ENCODE peak calls at places on chromosomes 2 and 18, in nine cellular contexts. H is neural progenitor cell, Q is GM19239, W is brain pericyte, G is iPS DF 19.7, K is hepatic stellate cell, F is frontal cortex, Z is ELR, I is NCI-H460. A is an unnamed sample.

GRCh38 chr2:137964066-137964858 is at the start of gene HNMT:
- DNase-seq in G (no peak), I (peak; percentile 82), F (no peak), W (no peak), K (peak; percentile 28), Z (peak; percentile 59), Q (no peak), H (peak; percentile 55), A (no peak)

GRCh38 chr2:238330391-238330790 is 10.1 kb downstream of the TRAF3IP1 start:
- DNase-seq in Z (no peak), H (no peak), G (no peak), K (no peak), Q (no peak), W (no peak), F (no peak), I (no peak), A (peak; percentile 33)

GRCh38 chr2:19649785-19650380 is 251.9 kb downstream of the TTC32 start:
- DNase-seq in Q (no peak), G (no peak), I (no peak), F (no peak), K (peak; percentile 78), W (no peak), Z (peak; percentile 98), H (no peak), A (no peak)

GRCh38 chr2:138707424-138708074 is 72.6 kb downstream of the NXPH2 start:
- DNase-seq in I (no peak), H (no peak), W (no peak), G (no peak), F (no peak), Q (no peak), K (peak; percentile 14), Z (peak; percentile 72), A (no peak)

GRCh38 chr18:45876131-45876530 is 50.7 kb downstream of the SIGLEC15 start:
- DNase-seq in H (peak; percentile 19), K (no peak), W (no peak), F (no peak), G (no peak), Z (no peak), I (no peak), Q (no peak), A (no peak)

GRCh38 chr2:10361220-10361588 is 58.5 kb downstream of the HPCAL1 start:
- DNase-seq in H (peak; percentile 52), F (peak; percentile 55), K (no peak), W (no peak), I (no peak), G (no peak), Q (no peak), Z (no peak), A (no peak)

GRCh38 chr2:191705084-191705483 is 27.1 kb downstream of the NABP1 start:
- DNase-seq in Z (no peak), G (no peak), H (no peak), W (no peak), F (no peak), K (no peak), Q (no peak), I (no peak), A (no peak)

GRCh38 chr18:51234117-51235010 is 36.9 kb upstream of the MEX3C start:
- DNase-seq in G (no peak), Z (peak; percentile 7), Q (no peak), W (no peak), H (no peak), F (no peak), K (no peak), I (no peak), A (no peak)

GRCh38 chr2:64992990-64993389 is 3.8 kb downstream of the SLC1A4 start:
- DNase-seq in K (no peak), I (no peak), G (no peak), H (no peak), Z (no peak), W (no peak), F (no peak), Q (no peak), A (no peak)

GRCh38 chr2:172864182-172864581 is 128.5 kb downstream of the RAPGEF4 start:
- DNase-seq in F (peak; percentile 2), I (peak; percentile 58), G (peak; percentile 35), Q (peak; percentile 19), H (peak; percentile 79), Z (peak; percentile 64), W (no peak), K (peak; percentile 5), A (peak; percentile 42)

GRCh38 chr2:69138247-69138754 is 125.3 kb downstream of the ANTXR1 start:
- DNase-seq in H (no peak), W (no peak), Q (no peak), I (no peak), G (no peak), K (peak; percentile 57), F (no peak), Z (peak; percentile 94), A (no peak)

GRCh38 chr2:234981197-234982095 is 29.6 kb downstream of the SH3BP4 start:
- DNase-seq in I (peak; percentile 61), Q (no peak), Z (peak; percentile 100), H (peak; percentile 77), K (peak; percentile 95), G (peak; percentile 64), F (no peak), W (no peak), A (peak; percentile 80)

GRCh38 chr2:172427990-172428840 is 829 bp downstream of the ITGA6 start:
- DNase-seq in W (no peak), F (peak; percentile 56), Z (peak; percentile 59), K (peak; percentile 40), I (no peak), Q (no peak), H (peak; percentile 85), G (no peak), A (peak; percentile 70)

GRCh38 chr2:120283649-120284048 is 31.0 kb downstream of the RALB start:
- DNase-seq in H (peak; percentile 58), Z (peak; percentile 39), K (no peak), I (no peak), G (peak; percentile 75), Q (no peak), W (no peak), F (no peak), A (peak; percentile 75)